ENCODE peak calls at places on chromosomes 16 and 17, in eight cellular contexts. H is H1, E is right lobe of liver, S is ovary, J is uterus, W is IMR-90, D is sigmoid colon, N is body of pancreas. G is an unnamed sample.
A peak's percentile ranks its signal among the peaks of the same experiment; 100 is the strongest.

GRCh38 chr17:59277031-59277430 is 54.4 kb upstream of the YPEL2 start:
- DNase-seq in H (no peak), E (no peak), S (no peak), J (no peak), W (no peak), D (no peak), N (no peak), G (no peak)

GRCh38 chr17:63425478-63425877 is 20.6 kb downstream of the CYB561 start:
- DNase-seq in H (peak; percentile 81), E (no peak), S (peak; percentile 78), J (peak; percentile 77), W (peak; percentile 84), D (peak; percentile 88), N (peak; percentile 79), G (peak; percentile 87)

GRCh38 chr17:47315451-47316266 is 8.1 kb upstream of the EFCAB13 start:
- DNase-seq in H (no peak), E (no peak), S (no peak), J (no peak), W (peak; percentile 99), D (no peak), N (no peak), G (no peak)

GRCh38 chr17:17044846-17045561 is 2.7 kb downstream of the MPRIP start:
- DNase-seq in H (no peak), E (no peak), S (peak; percentile 39), J (peak; percentile 54), W (peak; percentile 79), D (peak; percentile 74), N (peak; percentile 12), G (peak; percentile 70)

GRCh38 chr17:2571523-2572303 is 21.7 kb upstream of the PAFAH1B1 start:
- DNase-seq in H (no peak), E (no peak), S (no peak), J (no peak), W (no peak), D (no peak), N (no peak), G (no peak)

GRCh38 chr16:55660776-55661175 is 5.0 kb downstream of the SLC6A2 start:
- DNase-seq in H (no peak), E (no peak), S (no peak), J (no peak), W (no peak), D (no peak), N (no peak), G (no peak)

GRCh38 chr16:11310997-11311561 is 29.9 kb upstream of the PRM1 start:
- DNase-seq in H (no peak), E (no peak), S (no peak), J (no peak), W (no peak), D (no peak), N (no peak), G (no peak)

GRCh38 chr17:48722924-48723554 is at the start of gene PRAC2:
- DNase-seq in H (peak; percentile 77), E (no peak), S (no peak), J (no peak), W (no peak), D (peak; percentile 54), N (no peak), G (no peak)

GRCh38 chr16:546909-547770 is 13.1 kb upstream of the PRR35 start:
- DNase-seq in H (peak; percentile 83), E (peak; percentile 62), S (peak; percentile 93), J (peak; percentile 79), W (peak; percentile 16), D (peak; percentile 86), N (peak; percentile 60), G (peak; percentile 94)

GRCh38 chr17:37488607-37489196 is 989 bp upstream of the DUSP14 start:
- DNase-seq in H (no peak), E (peak; percentile 64), S (peak; percentile 78), J (peak; percentile 80), W (peak; percentile 97), D (peak; percentile 92), N (peak; percentile 87), G (peak; percentile 85)

GRCh38 chr16:58086381-58087208 is 42.6 kb downstream of the CFAP20 start:
- DNase-seq in H (no peak), E (no peak), S (no peak), J (no peak), W (no peak), D (no peak), N (no peak), G (peak; percentile 53)

GRCh38 chr17:69593716-69594115 is 179.2 kb downstream of the MAP2K6 start:
- DNase-seq in H (no peak), E (no peak), S (no peak), J (no peak), W (no peak), D (no peak), N (no peak), G (no peak)

GRCh38 chr17:16818340-16818739 is 128.3 kb downstream of the CCDC144A start:
- DNase-seq in H (no peak), E (no peak), S (no peak), J (no peak), W (no peak), D (no peak), N (no peak), G (no peak)

GRCh38 chr16:87790278-87791023 is 24.7 kb upstream of the KLHDC4 start:
- DNase-seq in H (no peak), E (peak; percentile 58), S (peak; percentile 46), J (no peak), W (peak; percentile 33), D (peak; percentile 94), N (no peak), G (no peak)

GRCh38 chr17:18040287-18040858 is 1.2 kb downstream of the GID4 start:
- DNase-seq in H (peak; percentile 50), E (no peak), S (no peak), J (no peak), W (no peak), D (no peak), N (no peak), G (peak; percentile 76)

GRCh38 chr17:73189417-73190099 is 3.3 kb upstream of the COG1 start:
- DNase-seq in H (no peak), E (no peak), S (no peak), J (no peak), W (peak; percentile 76), D (no peak), N (no peak), G (no peak)

GRCh38 chr16:14321542-14321941 is 250.4 kb downstream of the MRTFB start:
- DNase-seq in H (no peak), E (no peak), S (peak; percentile 88), J (no peak), W (no peak), D (no peak), N (peak; percentile 92), G (peak; percentile 9)

GRCh38 chr16:13923703-13924298 is 3.8 kb downstream of the ERCC4 start:
- DNase-seq in H (no peak), E (no peak), S (no peak), J (no peak), W (peak; percentile 67), D (no peak), N (no peak), G (no peak)

GRCh38 chr16:2156025-2156848 is 655 bp downstream of the TRAF7 start:
- DNase-seq in H (no peak), E (no peak), S (peak; percentile 68), J (peak; percentile 40), W (peak; percentile 76), D (no peak), N (peak; percentile 41), G (peak; percentile 90)

GRCh38 chr17:80986816-80987480 is 4.7 kb upstream of the CHMP6 start:
- DNase-seq in H (no peak), E (no peak), S (peak; percentile 32), J (peak; percentile 16), W (no peak), D (no peak), N (no peak), G (peak; percentile 86)

GRCh38 chr16:79422061-79422460 is 178.5 kb downstream of the MAF start:
- DNase-seq in H (no peak), E (no peak), S (no peak), J (no peak), W (no peak), D (no peak), N (no peak), G (no peak)

GRCh38 chr17:57747221-57748017 is 2.3 kb upstream of the CCDC182 start:
- DNase-seq in H (no peak), E (no peak), S (no peak), J (no peak), W (peak; percentile 73), D (no peak), N (peak; percentile 35), G (no peak)

GRCh38 chr17:7177210-7177953 is 1.8 kb downstream of the ASGR1 start:
- DNase-seq in H (peak; percentile 90), E (peak; percentile 78), S (peak; percentile 74), J (peak; percentile 66), W (peak; percentile 64), D (peak; percentile 82), N (peak; percentile 62), G (peak; percentile 85)

GRCh38 chr16:28839899-28840298 is 6.2 kb downstream of the TUFM start:
- DNase-seq in H (no peak), E (no peak), S (no peak), J (no peak), W (no peak), D (no peak), N (no peak), G (no peak)
- TF ChIP-seq POLR2A in H (no peak), E (no peak), S (no peak), J (no peak), W (no peak), D (no peak), N (no peak), G (no peak)

GRCh38 chr16:29814592-29814991 is 1.4 kb upstream of the PAGR1 start:
- DNase-seq in H (no peak), E (no peak), S (peak; percentile 50), J (no peak), W (no peak), D (no peak), N (no peak), G (peak; percentile 77)

GRCh38 chr16:29815793-29816693 is at the start of gene PAGR1:
- DNase-seq in H (peak; percentile 98), E (peak; percentile 98), S (peak; percentile 99), J (peak; percentile 100), W (peak; percentile 100), D (peak; percentile 100), N (peak; percentile 99), G (peak; percentile 99)

GRCh38 chr16:29815032-29815721 is 775 bp upstream of the PAGR1 start:
- DNase-seq in H (peak; percentile 61), E (peak; percentile 59), S (peak; percentile 72), J (peak; percentile 58), W (no peak), D (peak; percentile 79), N (peak; percentile 47), G (peak; percentile 89)

GRCh38 chr16:29818082-29818481 is 2.1 kb downstream of the PAGR1 start:
- DNase-seq in H (no peak), E (no peak), S (no peak), J (no peak), W (no peak), D (no peak), N (no peak), G (no peak)

GRCh38 chr16:29816694-29817441 is 916 bp downstream of the PAGR1 start:
- DNase-seq in H (peak; percentile 80), E (peak; percentile 78), S (peak; percentile 77), J (peak; percentile 65), W (peak; percentile 60), D (peak; percentile 88), N (peak; percentile 64), G (peak; percentile 93)
- H3K4me1 ChIP-seq in H (peaks cover 23% of the 10 kb centered on the region), E (peaks cover 27% of the 10 kb centered on the region), S (peaks cover 24% of the 10 kb centered on the region), J (peaks cover 11% of the 10 kb centered on the region), W (peaks cover 17% of the 10 kb centered on the region), D (peaks cover 68% of the 10 kb centered on the region), N (peaks cover 60% of the 10 kb centered on the region), G (peaks cover 78% of the 10 kb centered on the region)

GRCh38 chr17:82497483-82498405 is 21.8 kb upstream of the FOXK2 start:
- DNase-seq in H (peak; percentile 68), E (peak; percentile 49), S (peak; percentile 71), J (peak; percentile 51), W (peak; percentile 82), D (peak; percentile 80), N (peak; percentile 34), G (peak; percentile 85)
- TF ChIP-seq POLR2A in H (no peak), E (no peak), S (no peak), J (no peak), W (no peak), D (no peak), N (no peak), G (no peak)

GRCh38 chr16:62573466-62573865 is 537.2 kb upstream of the CDH8 start:
- DNase-seq in H (no peak), E (no peak), S (no peak), J (no peak), W (no peak), D (no peak), N (no peak), G (no peak)
- H3K4me1 ChIP-seq in H (no peaks in the 10 kb centered on the region), E (no peaks in the 10 kb centered on the region), S (no peaks in the 10 kb centered on the region), J (no peaks in the 10 kb centered on the region), W (no peaks in the 10 kb centered on the region), D (no peaks in the 10 kb centered on the region), N (no peaks in the 10 kb centered on the region), G (no peaks in the 10 kb centered on the region)